ENCODE peak calls at places on chromosomes 3 and 15, in six cellular contexts. One of them, this sample, is unnamed.

GRCh38 chr15:51450001-51450400 is 108.5 kb downstream of the GLDN start:
- DNase-seq in mucosa of descending colon: no peak
- DNase-seq in foreskin fibroblast: no peak
- DNase-seq in choroid plexus epithelial cell: peak; percentile 55
- DNase-seq in fibroblast of lung: peak; percentile 72
- DNase-seq in transverse colon: no peak
- DNase-seq in this sample: peak; percentile 92

GRCh38 chr15:95898746-95899145 is 431.8 kb upstream of the NR2F2 start:
- DNase-seq in foreskin fibroblast: no peak
- DNase-seq in mucosa of descending colon: no peak
- DNase-seq in fibroblast of lung: no peak
- DNase-seq in transverse colon: no peak
- DNase-seq in choroid plexus epithelial cell: no peak
- DNase-seq in this sample: no peak

GRCh38 chr3:4394048-4394447 is 73.0 kb downstream of the SUMF1 start:
- DNase-seq in choroid plexus epithelial cell: peak; percentile 75
- DNase-seq in transverse colon: peak; percentile 11
- DNase-seq in fibroblast of lung: peak; percentile 64
- DNase-seq in mucosa of descending colon: no peak
- DNase-seq in foreskin fibroblast: no peak
- DNase-seq in this sample: peak; percentile 34

GRCh38 chr3:147620906-147621305 is 211.7 kb downstream of the ZIC1 start:
- DNase-seq in mucosa of descending colon: no peak
- DNase-seq in foreskin fibroblast: peak; percentile 1
- DNase-seq in choroid plexus epithelial cell: peak; percentile 63
- DNase-seq in fibroblast of lung: peak; percentile 60
- DNase-seq in transverse colon: no peak
- DNase-seq in this sample: no peak

GRCh38 chr15:71781179-71781964 is 29.0 kb upstream of the NR2E3 start:
- DNase-seq in fibroblast of lung: peak; percentile 69
- DNase-seq in transverse colon: no peak
- DNase-seq in choroid plexus epithelial cell: peak; percentile 55
- DNase-seq in foreskin fibroblast: peak; percentile 35
- DNase-seq in mucosa of descending colon: no peak
- DNase-seq in this sample: peak; percentile 37

GRCh38 chr15:96473556-96473955 is 143.1 kb downstream of the NR2F2 start:
- DNase-seq in fibroblast of lung: no peak
- DNase-seq in transverse colon: no peak
- DNase-seq in choroid plexus epithelial cell: no peak
- DNase-seq in foreskin fibroblast: no peak
- DNase-seq in mucosa of descending colon: no peak
- DNase-seq in this sample: no peak

GRCh38 chr3:165624761-165625160 is 212.5 kb downstream of the BCHE start:
- DNase-seq in choroid plexus epithelial cell: peak; percentile 36
- DNase-seq in mucosa of descending colon: no peak
- DNase-seq in fibroblast of lung: peak; percentile 3
- DNase-seq in foreskin fibroblast: no peak
- DNase-seq in transverse colon: no peak
- DNase-seq in this sample: peak; percentile 44

GRCh38 chr3:153749070-153749610 is 372.1 kb upstream of the ARHGEF26 start:
- DNase-seq in transverse colon: peak; percentile 52
- DNase-seq in fibroblast of lung: peak; percentile 17
- DNase-seq in choroid plexus epithelial cell: no peak
- DNase-seq in mucosa of descending colon: no peak
- DNase-seq in foreskin fibroblast: no peak
- DNase-seq in this sample: no peak

DNA sequence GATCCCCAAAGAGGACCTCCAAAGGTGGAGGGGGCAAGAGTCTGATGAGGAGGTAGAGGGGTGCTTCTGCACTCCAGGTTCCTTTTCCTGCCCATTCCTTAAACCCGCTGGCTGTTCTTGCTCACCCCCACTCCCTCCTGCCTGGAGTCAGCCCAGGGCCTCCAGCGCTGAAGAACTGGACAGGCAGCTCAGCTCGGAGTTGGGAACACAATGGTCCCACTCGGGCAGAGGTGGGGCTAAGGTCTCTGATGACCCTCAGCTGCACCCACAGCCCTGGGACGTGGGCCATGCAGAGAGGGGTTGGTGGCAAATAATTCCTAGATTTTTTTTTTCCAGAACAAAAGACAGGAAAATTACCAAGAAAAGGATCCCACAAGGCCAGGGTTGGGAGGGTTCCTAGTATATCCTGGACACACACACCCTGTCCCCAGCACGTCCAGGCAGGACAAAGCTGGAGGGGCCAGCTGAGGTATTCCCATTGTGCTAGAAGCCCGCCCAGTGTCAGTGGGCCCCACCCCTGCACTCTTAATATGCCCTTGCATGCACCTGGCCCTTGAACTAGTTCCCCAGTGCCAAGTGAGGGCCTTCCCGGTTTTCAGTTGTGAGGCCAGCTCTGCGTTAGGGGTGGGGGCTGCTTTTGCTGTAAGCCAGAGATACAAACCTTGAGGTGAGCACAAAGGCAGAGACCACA is 22.1 kb upstream of the IP6K2 start:
- DNase-seq in choroid plexus epithelial cell: no peak
- DNase-seq in fibroblast of lung: no peak
- DNase-seq in transverse colon: peak; percentile 71
- DNase-seq in mucosa of descending colon: peak; percentile 68
- DNase-seq in foreskin fibroblast: no peak
- DNase-seq in this sample: peak; percentile 15
- TF ChIP-seq CTCF in choroid plexus epithelial cell: no peak
- TF ChIP-seq CTCF in fibroblast of lung: no peak
- TF ChIP-seq CTCF in transverse colon: no peak
- TF ChIP-seq CTCF in mucosa of descending colon: no peak
- TF ChIP-seq CTCF in foreskin fibroblast: no peak
- TF ChIP-seq CTCF in this sample: no peak

GRCh38 chr3:112046599-112046998 is 12.1 kb downstream of the TMPRSS7 start:
- DNase-seq in choroid plexus epithelial cell: peak; percentile 21
- DNase-seq in transverse colon: no peak
- DNase-seq in mucosa of descending colon: no peak
- DNase-seq in fibroblast of lung: peak; percentile 55
- DNase-seq in foreskin fibroblast: peak; percentile 9
- DNase-seq in this sample: peak; percentile 66

GRCh38 chr3:112038863-112039262 is 4.3 kb downstream of the TMPRSS7 start:
- DNase-seq in fibroblast of lung: peak; percentile 50
- DNase-seq in transverse colon: no peak
- DNase-seq in choroid plexus epithelial cell: peak; percentile 53
- DNase-seq in foreskin fibroblast: no peak
- DNase-seq in mucosa of descending colon: no peak
- DNase-seq in this sample: peak; percentile 83

GRCh38 chr3:112047264-112047663 is 12.7 kb downstream of the TMPRSS7 start:
- DNase-seq in choroid plexus epithelial cell: no peak
- DNase-seq in fibroblast of lung: no peak
- DNase-seq in mucosa of descending colon: no peak
- DNase-seq in foreskin fibroblast: no peak
- DNase-seq in transverse colon: no peak
- DNase-seq in this sample: peak; percentile 15

GRCh38 chr3:112042842-112043280 is 8.3 kb downstream of the TMPRSS7 start:
- DNase-seq in fibroblast of lung: no peak
- DNase-seq in foreskin fibroblast: no peak
- DNase-seq in mucosa of descending colon: no peak
- DNase-seq in choroid plexus epithelial cell: no peak
- DNase-seq in transverse colon: peak; percentile 10
- DNase-seq in this sample: peak; percentile 29

GRCh38 chr3:112043621-112044201 is 9.2 kb downstream of the TMPRSS7 start:
- DNase-seq in foreskin fibroblast: peak; percentile 57
- DNase-seq in transverse colon: peak; percentile 26
- DNase-seq in mucosa of descending colon: no peak
- DNase-seq in choroid plexus epithelial cell: peak; percentile 89
- DNase-seq in fibroblast of lung: peak; percentile 73
- DNase-seq in this sample: peak; percentile 75
- H3K4me3 ChIP-seq in foreskin fibroblast: peak overlapping the region; percentile 16
- H3K4me3 ChIP-seq in transverse colon: no peak overlapping the region
- H3K4me3 ChIP-seq in mucosa of descending colon: no peak overlapping the region
- H3K4me3 ChIP-seq in choroid plexus epithelial cell: peak overlapping the region; percentile 7
- H3K4me3 ChIP-seq in fibroblast of lung: no peak overlapping the region
- H3K4me3 ChIP-seq in this sample: no peak overlapping the region

GRCh38 chr15:56985871-56986270 is 67.4 kb downstream of the TCF12 start:
- DNase-seq in choroid plexus epithelial cell: no peak
- DNase-seq in mucosa of descending colon: no peak
- DNase-seq in foreskin fibroblast: no peak
- DNase-seq in fibroblast of lung: no peak
- DNase-seq in transverse colon: no peak
- DNase-seq in this sample: no peak

GRCh38 chr15:56988219-56988618 is 69.8 kb downstream of the TCF12 start:
- DNase-seq in fibroblast of lung: no peak
- DNase-seq in transverse colon: no peak
- DNase-seq in foreskin fibroblast: no peak
- DNase-seq in mucosa of descending colon: no peak
- DNase-seq in choroid plexus epithelial cell: no peak
- DNase-seq in this sample: peak; percentile 43

GRCh38 chr15:56989411-56989924 is 71.0 kb downstream of the TCF12 start:
- DNase-seq in mucosa of descending colon: no peak
- DNase-seq in foreskin fibroblast: no peak
- DNase-seq in choroid plexus epithelial cell: no peak
- DNase-seq in fibroblast of lung: no peak
- DNase-seq in transverse colon: no peak
- DNase-seq in this sample: no peak

GRCh38 chr15:56984681-56985515 is 66.5 kb downstream of the TCF12 start:
- DNase-seq in mucosa of descending colon: no peak
- DNase-seq in transverse colon: no peak
- DNase-seq in choroid plexus epithelial cell: peak; percentile 40
- DNase-seq in foreskin fibroblast: peak; percentile 33
- DNase-seq in fibroblast of lung: peak; percentile 51
- DNase-seq in this sample: no peak

GRCh38 chr15:56987286-56987685 is 68.8 kb downstream of the TCF12 start:
- DNase-seq in choroid plexus epithelial cell: no peak
- DNase-seq in fibroblast of lung: no peak
- DNase-seq in transverse colon: no peak
- DNase-seq in foreskin fibroblast: no peak
- DNase-seq in mucosa of descending colon: no peak
- DNase-seq in this sample: no peak
- TF ChIP-seq CTCF in choroid plexus epithelial cell: no peak
- TF ChIP-seq CTCF in fibroblast of lung: no peak
- TF ChIP-seq CTCF in transverse colon: no peak
- TF ChIP-seq CTCF in foreskin fibroblast: no peak
- TF ChIP-seq CTCF in mucosa of descending colon: no peak
- TF ChIP-seq CTCF in this sample: no peak

DNA sequence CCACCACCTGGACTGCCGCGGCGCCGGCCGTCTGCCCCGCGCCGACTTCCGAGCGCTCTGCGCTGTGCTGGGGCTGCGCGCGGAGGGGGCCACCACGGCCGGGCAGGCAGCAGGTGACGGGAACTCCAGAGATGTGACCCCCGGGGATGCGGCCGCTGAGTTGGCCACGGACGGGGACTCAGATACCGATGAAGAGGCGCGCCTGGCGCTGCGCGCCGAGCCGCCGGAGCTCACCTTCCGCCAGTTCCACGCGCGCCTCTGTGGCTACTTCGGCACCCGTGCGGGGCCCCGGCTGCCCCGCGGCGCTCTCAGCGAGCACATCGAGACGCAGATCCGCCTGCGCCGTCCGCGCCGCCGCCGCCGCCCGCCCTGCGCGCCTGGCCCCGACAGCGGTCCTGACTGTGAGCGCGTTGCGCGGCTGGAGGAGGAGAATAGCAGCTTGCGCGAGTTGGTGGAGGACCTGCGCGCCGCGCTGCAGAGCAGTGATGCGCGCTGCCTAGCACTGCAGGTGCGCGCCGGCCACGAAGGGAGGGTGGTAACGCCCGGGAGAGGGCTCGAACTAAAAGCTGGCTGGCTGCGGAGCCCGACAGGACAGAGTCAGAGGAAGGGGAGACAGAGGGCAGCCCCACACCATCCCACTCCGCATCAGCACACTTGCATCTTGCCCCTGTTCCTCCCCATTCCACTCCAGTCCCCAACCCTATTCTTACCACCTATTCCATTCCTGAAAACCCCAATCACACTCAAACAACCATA is 891 bp downstream of the EFCC1 start:
- DNase-seq in foreskin fibroblast: no peak
- DNase-seq in mucosa of descending colon: no peak
- DNase-seq in transverse colon: no peak
- DNase-seq in choroid plexus epithelial cell: peak; percentile 26
- DNase-seq in fibroblast of lung: peak; percentile 25
- DNase-seq in this sample: peak; percentile 35
- H3K4me3 ChIP-seq in foreskin fibroblast: no peak overlapping the region
- H3K4me3 ChIP-seq in mucosa of descending colon: peak overlapping the region; percentile 4
- H3K4me3 ChIP-seq in transverse colon: peak overlapping the region; percentile 23
- H3K4me3 ChIP-seq in choroid plexus epithelial cell: no peak overlapping the region
- H3K4me3 ChIP-seq in fibroblast of lung: no peak overlapping the region
- H3K4me3 ChIP-seq in this sample: no peak overlapping the region

DNA sequence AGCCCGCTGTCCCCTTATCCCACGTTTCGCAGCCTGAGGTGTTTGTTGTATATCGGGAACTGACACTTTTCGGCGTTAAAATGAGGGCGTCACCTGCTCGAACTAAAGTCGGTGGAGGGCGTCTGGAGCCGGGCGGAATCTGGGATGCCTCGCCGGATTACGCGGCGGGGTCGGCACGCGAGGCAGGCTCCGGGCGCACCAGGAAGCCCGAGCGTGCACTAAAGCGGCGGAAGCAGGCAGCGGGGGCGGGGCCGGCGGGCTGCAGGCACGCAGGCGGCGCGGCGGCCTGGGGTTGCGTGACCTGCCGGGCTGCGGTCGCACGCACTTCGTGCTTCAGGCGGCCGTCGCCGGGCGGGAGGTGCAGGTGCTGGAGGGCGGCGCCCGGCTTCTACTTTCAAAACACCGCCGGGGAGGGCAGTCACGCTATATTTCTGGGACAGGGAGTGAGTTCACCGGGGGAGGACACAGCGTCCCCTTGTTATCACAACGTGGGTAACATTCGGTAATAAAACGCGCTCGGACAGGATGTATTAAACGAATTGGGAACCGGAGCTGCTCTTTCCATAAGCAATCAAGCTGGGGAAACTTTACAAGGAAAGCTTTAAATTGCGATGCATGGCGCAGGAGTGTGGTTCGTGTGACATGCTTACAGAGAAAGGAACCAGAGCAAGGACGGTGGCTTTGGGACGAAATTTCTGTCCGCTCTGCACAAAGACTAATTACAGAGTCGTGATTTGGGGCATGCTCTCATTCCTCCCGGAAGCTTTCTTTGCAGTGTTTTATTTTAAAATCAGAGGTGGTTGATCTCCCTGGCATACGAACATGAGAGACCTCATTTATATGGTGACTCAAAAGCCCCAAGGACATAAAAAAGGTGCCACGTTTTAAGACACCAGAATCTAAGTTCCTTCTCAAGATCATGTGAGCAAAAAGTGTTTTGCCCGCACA is 9.1 kb upstream of the LEKR1 start:
- DNase-seq in mucosa of descending colon: peak; percentile 93
- DNase-seq in foreskin fibroblast: peak; percentile 96
- DNase-seq in choroid plexus epithelial cell: peak; percentile 60
- DNase-seq in fibroblast of lung: peak; percentile 85
- DNase-seq in transverse colon: peak; percentile 91
- DNase-seq in this sample: peak; percentile 76
- TF ChIP-seq CTCF in mucosa of descending colon: no peak
- TF ChIP-seq CTCF in foreskin fibroblast: no peak
- TF ChIP-seq CTCF in choroid plexus epithelial cell: no peak
- TF ChIP-seq CTCF in fibroblast of lung: no peak
- TF ChIP-seq CTCF in transverse colon: peak; percentile 10
- TF ChIP-seq CTCF in this sample: no peak